ENCODE peak calls at places on chromosomes 3 and 15, in eight cellular contexts. D, V, F, S, G, C, M and P are unnamed samples.

GRCh38 chr3:75978686-75979085 is 193.3 kb upstream of the ZNF717 start:
- DNase-seq in D (no peak), V (no peak), F (no peak), S (no peak), G (no peak), C (no peak), M (peak; percentile 42), P (no peak)

GRCh38 chr3:42503957-42504333 is 1.5 kb downstream of the VIPR1 start:
- DNase-seq in D (no peak), V (no peak), F (no peak), S (no peak), G (no peak), C (no peak), M (no peak), P (no peak)

GRCh38 chr3:150376001-150376848 is 31.9 kb upstream of the TSC22D2 start:
- DNase-seq in D (no peak), V (no peak), F (no peak), S (no peak), G (peak; percentile 83), C (no peak), M (no peak), P (no peak)

GRCh38 chr3:140093742-140094141 is 158.8 kb downstream of the CLSTN2 start:
- DNase-seq in D (peak; percentile 71), V (no peak), F (no peak), S (no peak), G (peak; percentile 47), C (no peak), M (peak; percentile 6), P (peak; percentile 82)

GRCh38 chr3:119161240-119161639 is 12.2 kb upstream of the UPK1B start:
- DNase-seq in D (no peak), V (no peak), F (no peak), S (no peak), G (no peak), C (no peak), M (no peak), P (no peak)

GRCh38 chr3:153066983-153067382 is 95.0 kb upstream of the RAP2B start:
- DNase-seq in D (no peak), V (no peak), F (no peak), S (no peak), G (no peak), C (no peak), M (no peak), P (no peak)

GRCh38 chr3:110301781-110302180 is 769.8 kb upstream of the NECTIN3 start:
- DNase-seq in D (no peak), V (no peak), F (no peak), S (no peak), G (no peak), C (no peak), M (no peak), P (no peak)

GRCh38 chr3:56347219-56347871 is 120.9 kb downstream of the ERC2 start:
- DNase-seq in D (no peak), V (no peak), F (peak; percentile 28), S (peak; percentile 30), G (peak; percentile 1), C (peak; percentile 6), M (no peak), P (no peak)

GRCh38 chr15:49847937-49848823 is 227.3 kb downstream of the DTWD1 start:
- DNase-seq in D (no peak), V (no peak), F (no peak), S (no peak), G (peak; percentile 97), C (no peak), M (peak; percentile 92), P (no peak)

GRCh38 chr15:95113041-95113440 is 881.7 kb downstream of the MCTP2 start:
- DNase-seq in D (no peak), V (no peak), F (no peak), S (no peak), G (no peak), C (no peak), M (no peak), P (no peak)

GRCh38 chr15:41961014-41961518 is 11.3 kb downstream of the EHD4 start:
- DNase-seq in D (no peak), V (no peak), F (no peak), S (no peak), G (peak; percentile 60), C (no peak), M (no peak), P (no peak)

GRCh38 chr3:157333551-157333991 is 103.1 kb upstream of the PTX3 start:
- DNase-seq in D (no peak), V (no peak), F (no peak), S (no peak), G (peak; percentile 56), C (no peak), M (peak; percentile 58), P (no peak)

GRCh38 chr15:40600956-40601355 is 6.9 kb downstream of the KNL1 start:
- DNase-seq in D (no peak), V (no peak), F (no peak), S (no peak), G (peak; percentile 12), C (no peak), M (no peak), P (no peak)

GRCh38 chr3:7573330-7573729 is 712.4 kb downstream of the GRM7 start:
- DNase-seq in D (no peak), V (no peak), F (no peak), S (no peak), G (no peak), C (no peak), M (no peak), P (no peak)

GRCh38 chr15:92521624-92522008 is 127.9 kb downstream of the ST8SIA2 start:
- DNase-seq in D (peak; percentile 60), V (peak; percentile 4), F (peak; percentile 43), S (peak; percentile 35), G (peak; percentile 80), C (no peak), M (peak; percentile 55), P (peak; percentile 67)

GRCh38 chr3:111808439-111808838 is 50.6 kb upstream of the PHLDB2 start:
- DNase-seq in D (no peak), V (no peak), F (no peak), S (no peak), G (peak; percentile 50), C (no peak), M (no peak), P (no peak)

GRCh38 chr3:124810970-124811369 is 76.2 kb downstream of the ITGB5 start:
- DNase-seq in D (no peak), V (no peak), F (no peak), S (no peak), G (no peak), C (no peak), M (no peak), P (no peak)

GRCh38 chr3:124552224-124552623 is 178.0 kb upstream of the UMPS start:
- DNase-seq in D (peak; percentile 94), V (no peak), F (no peak), S (no peak), G (no peak), C (no peak), M (no peak), P (no peak)

GRCh38 chr3:122858373-122858772 is 63.5 kb downstream of the SLC49A4 start:
- DNase-seq in D (no peak), V (no peak), F (no peak), S (no peak), G (peak; percentile 26), C (no peak), M (no peak), P (no peak)

GRCh38 chr3:184290331-184290730 is 8.7 kb upstream of the PSMD2 start:
- DNase-seq in D (no peak), V (no peak), F (no peak), S (no peak), G (no peak), C (no peak), M (no peak), P (no peak)

GRCh38 chr3:155714295-155714718 is 30.6 kb downstream of the PLCH1 start:
- DNase-seq in D (peak; percentile 3), V (no peak), F (no peak), S (no peak), G (no peak), C (no peak), M (no peak), P (peak; percentile 55)

GRCh38 chr15:73962409-73962808 is 29.7 kb downstream of the STOML1 start:
- DNase-seq in D (no peak), V (no peak), F (no peak), S (no peak), G (no peak), C (no peak), M (no peak), P (no peak)

GRCh38 chr3:32815812-32816438 is 1.9 kb upstream of the TRIM71 start:
- DNase-seq in D (no peak), V (no peak), F (no peak), S (no peak), G (no peak), C (no peak), M (no peak), P (no peak)